ENCODE peak calls at places on chromosomes 13 and 19, in five cellular contexts. I is transverse colon; U is CD8-positive, alpha-beta memory T cell; Q is Peyer's patch; H is brain microvascular endothelial cell. D is an unnamed sample.

GRCh38 chr19:37719111-37719926 is at the start of gene ZNF607:
- DNase-seq in Q (peak), U (peak), I (peak), H (peak), D (peak)

GRCh38 chr19:567296-567900 is 5.0 kb upstream of the BSG start:
- DNase-seq in Q (no peak), U (no peak), H (no peak), I (no peak), D (no peak)

GRCh38 chr13:45396548-45397095 is 21.6 kb downstream of the SLC25A30 start:
- DNase-seq in Q (no peak), H (no peak), I (no peak), U (no peak), D (no peak)

GRCh38 chr13:33828431-33829129 is 10.6 kb downstream of the RFC3 start:
- DNase-seq in Q (no peak), U (no peak), H (no peak), I (no peak), D (no peak)

GRCh38 chr19:3692141-3693029 is 7.9 kb downstream of the PIP5K1C start:
- DNase-seq in Q (peak), H (no peak), U (peak), I (no peak), D (no peak)

GRCh38 chr19:12899891-12900518 is 9.0 kb downstream of the GCDH start:
- DNase-seq in U (no peak), Q (no peak), H (no peak), I (peak), D (no peak)

GRCh38 chr13:96710166-96710866 is 284.0 kb downstream of the OXGR1 start:
- DNase-seq in Q (no peak), I (no peak), H (no peak), U (no peak), D (no peak)

GRCh38 chr13:37715606-37716015 is 117.0 kb upstream of the POSTN start:
- DNase-seq in H (peak), I (no peak), Q (no peak), U (no peak), D (no peak)

GRCh38 chr13:106210327-106210726 is 325.1 kb downstream of the EFNB2 start:
- DNase-seq in Q (no peak), U (no peak), I (no peak), H (peak), D (no peak)

GRCh38 chr19:35109395-35110112 is 6.1 kb upstream of the FXYD3 start:
- DNase-seq in Q (no peak), U (no peak), H (no peak), I (peak), D (no peak)

GRCh38 chr19:2512523-2513431 is 36.9 kb downstream of the GADD45B start:
- DNase-seq in U (no peak), Q (no peak), I (no peak), H (no peak), D (no peak)

GRCh38 chr13:100040196-100040595 is 48.7 kb upstream of the PCCA start:
- DNase-seq in U (no peak), I (no peak), Q (no peak), H (no peak), D (no peak)

GRCh38 chr19:15072930-15073647 is 8.9 kb upstream of the OR1I1 start:
- DNase-seq in Q (no peak), H (no peak), U (no peak), I (no peak), D (no peak)

GRCh38 chr13:49356224-49356623 is 87.6 kb downstream of the CAB39L start:
- DNase-seq in Q (no peak), U (no peak), I (no peak), H (peak), D (no peak)

GRCh38 chr19:10654610-10655456 is 687 bp downstream of the ILF3 start:
- DNase-seq in I (peak), H (no peak), U (peak), Q (peak), D (peak)

GRCh38 chr13:45949161-45949560 is 97.6 kb upstream of the SIAH3 start:
- DNase-seq in Q (no peak), U (no peak), H (no peak), I (no peak), D (no peak)

GRCh38 chr13:99985243-99985874 is 3.8 kb downstream of the ZIC2 start:
- DNase-seq in U (no peak), Q (no peak), I (no peak), H (no peak), D (no peak)

GRCh38 chr13:91242652-91243051 is 104.8 kb upstream of the MIR17HG start:
- DNase-seq in I (no peak), U (no peak), Q (no peak), H (no peak), D (no peak)

GRCh38 chr19:6532244-6532999 is 1.6 kb downstream of the TNFSF9 start:
- DNase-seq in U (peak), H (no peak), I (no peak), Q (peak), D (no peak)

GRCh38 chr19:6533000-6533328 is 2.1 kb downstream of the TNFSF9 start:
- DNase-seq in H (no peak), Q (no peak), I (no peak), U (no peak), D (no peak)

GRCh38 chr19:6534451-6535093 is 3.7 kb downstream of the TNFSF9 start:
- DNase-seq in I (no peak), Q (no peak), U (no peak), H (no peak), D (no peak)

GRCh38 chr19:6535558-6536137 is 4.8 kb downstream of the TNFSF9 start:
- DNase-seq in H (no peak), I (no peak), Q (no peak), U (no peak), D (no peak)

GRCh38 chr19:6533746-6534418 is 3.1 kb downstream of the TNFSF9 start:
- DNase-seq in I (no peak), H (no peak), U (no peak), Q (no peak), D (no peak)
- H3K4me3 ChIP-seq in I (no peak), H (no peak), U (no peak), Q (no peak), D (no peak)

DNA sequence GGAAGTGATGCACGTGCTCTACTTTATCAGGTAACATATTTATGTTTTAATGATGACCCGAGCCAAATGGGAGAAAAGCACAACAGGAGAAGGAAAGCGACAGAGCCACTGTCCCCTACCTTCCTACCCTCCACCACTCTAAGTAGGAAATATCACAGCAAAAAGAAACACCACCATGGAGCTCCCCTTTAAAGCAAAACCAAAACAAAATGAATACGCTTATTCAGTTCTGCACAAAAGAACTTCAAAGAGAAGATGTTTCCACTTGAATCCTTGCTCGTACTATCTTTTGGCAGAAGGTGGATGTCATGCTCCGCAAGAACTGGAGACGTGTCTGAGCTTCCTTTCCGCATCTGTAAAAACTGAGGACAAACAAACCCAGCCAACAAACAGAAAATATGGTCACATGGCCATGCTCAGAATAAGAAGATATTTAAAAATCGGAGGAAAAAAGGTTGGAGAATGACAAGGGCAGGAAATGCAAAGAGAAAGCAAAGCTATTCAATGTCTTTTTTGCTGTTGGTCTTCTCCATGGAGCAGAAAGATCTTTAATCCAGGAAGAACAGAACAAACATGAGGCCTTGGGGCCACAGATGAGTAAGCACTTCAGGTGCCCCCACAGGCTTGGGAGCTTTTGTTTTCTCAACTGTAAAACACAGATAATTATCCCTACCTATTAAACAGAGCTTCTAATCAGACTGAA is 19.5 kb downstream of the N4BP2L1 start:
- DNase-seq in U (no peak), I (no peak), H (no peak), Q (no peak), D (no peak)
- H3K27ac ChIP-seq in U (no peak), I (no peak), H (no peak), Q (no peak), D (peak)

GRCh38 chr13:109271555-109271954 is 514.8 kb downstream of the IRS2 start:
- DNase-seq in Q (no peak), U (no peak), H (no peak), I (no peak), D (no peak)

GRCh38 chr13:109271991-109272454 is 514.4 kb downstream of the IRS2 start:
- DNase-seq in I (no peak), H (peak), U (no peak), Q (no peak), D (no peak)

GRCh38 chr13:109272595-109273325 is 513.6 kb downstream of the IRS2 start:
- DNase-seq in H (peak), I (no peak), U (no peak), Q (no peak), D (no peak)

GRCh38 chr13:109273326-109273751 is 513.0 kb downstream of the IRS2 start:
- DNase-seq in H (peak), Q (no peak), U (no peak), I (no peak), D (no peak)

GRCh38 chr13:109271061-109271460 is 515.3 kb downstream of the IRS2 start:
- DNase-seq in U (no peak), Q (no peak), H (no peak), I (no peak), D (no peak)
- H3K4me3 ChIP-seq in U (no peak), Q (no peak), H (no peak), I (no peak), D (no peak)

GRCh38 chr13:30292325-30292724 is 15.0 kb downstream of the KATNAL1 start:
- DNase-seq in H (no peak), Q (no peak), U (no peak), I (no peak), D (no peak)

GRCh38 chr13:30290812-30291436 is 16.4 kb downstream of the KATNAL1 start:
- DNase-seq in H (no peak), Q (no peak), U (no peak), I (no peak), D (no peak)

GRCh38 chr13:30293995-30294394 is 13.4 kb downstream of the KATNAL1 start:
- DNase-seq in H (no peak), Q (no peak), I (no peak), U (no peak), D (no peak)

GRCh38 chr13:30289533-30289932 is 17.8 kb downstream of the KATNAL1 start:
- DNase-seq in I (no peak), H (no peak), Q (no peak), U (no peak), D (no peak)
- H3K27ac ChIP-seq in I (no peak), H (no peak), Q (no peak), U (no peak), D (no peak)

GRCh38 chr19:5025027-5025426 is 56.1 kb downstream of the KDM4B start:
- DNase-seq in U (no peak), I (no peak), Q (no peak), H (no peak), D (no peak)
- H3K4me3 ChIP-seq in U (no peak), I (no peak), Q (no peak), H (no peak), D (no peak)

D was measured in CD4-positive, CD25-positive, alpha-beta regulatory T cell.